ENCODE peak calls at places on chromosomes 16 and 17, in nine cellular contexts. R is right atrium auricular region; Z is substantia nigra; S is fibroblast of the conjunctiva; U is memory B cell; E is OCI-LY7; Q is activated naive CD8-positive, alpha-beta T cell treated with anti-CD3 and anti-CD28 coated beads, Interleukin-2, amount 50 U/mL, for 24 hours; K is germinal center; N is cardiac fibroblast. C is an unnamed sample.

GRCh38 chr16:78893340-78893739 is 707.2 kb downstream of the MAF start:
- DNase-seq in Z (no peak), E (no peak), K (no peak), S (no peak), N (no peak), U (no peak), R (no peak), Q (no peak), C (no peak)

GRCh38 chr17:65559483-65559801 is 2.0 kb downstream of the AXIN2 start:
- DNase-seq in Q (no peak), Z (no peak), S (no peak), N (no peak), K (no peak), E (no peak), R (no peak), U (no peak), C (no peak)

GRCh38 chr16:14240216-14240843 is 169.2 kb downstream of the MRTFB start:
- DNase-seq in E (no peak), Q (no peak), U (no peak), R (no peak), N (peak), K (no peak), S (no peak), Z (no peak), C (no peak)

GRCh38 chr17:73091770-73092517 is 544 bp downstream of the SLC39A11 start:
- DNase-seq in Q (no peak), E (peak), R (no peak), Z (no peak), S (no peak), K (peak), U (no peak), N (peak), C (no peak)

GRCh38 chr17:81165246-81166032 is at the start of gene PVALEF:
- DNase-seq in R (no peak), N (no peak), Q (no peak), K (no peak), Z (peak), U (no peak), S (no peak), E (no peak), C (peak)

GRCh38 chr17:38364741-38365140 is 13.1 kb downstream of the SOCS7 start:
- DNase-seq in K (no peak), E (no peak), Z (no peak), R (no peak), S (no peak), U (no peak), N (no peak), Q (no peak), C (no peak)

GRCh38 chr16:72836985-72837384 is 210.9 kb downstream of the ZFHX3 start:
- DNase-seq in R (no peak), Z (no peak), U (no peak), E (no peak), K (no peak), Q (no peak), N (no peak), S (no peak), C (no peak)

GRCh38 chr17:66126231-66126630 is 65.7 kb downstream of the CEP112 start:
- DNase-seq in K (no peak), Q (no peak), N (peak), S (no peak), R (no peak), Z (no peak), U (no peak), E (no peak), C (no peak)

GRCh38 chr17:10216213-10216982 is 18.0 kb upstream of the GAS7 start:
- DNase-seq in Q (no peak), N (no peak), Z (peak), K (no peak), R (no peak), U (no peak), E (no peak), S (no peak), C (peak)

GRCh38 chr17:41278176-41278955 is 2.9 kb downstream of the KRTAP9-7 start:
- DNase-seq in Z (no peak), S (no peak), E (no peak), U (no peak), K (no peak), Q (no peak), N (no peak), R (no peak), C (no peak)

GRCh38 chr16:88568710-88569613 is 1.2 kb upstream of the ZC3H18 start:
- DNase-seq in N (no peak), Q (no peak), Z (no peak), R (no peak), K (no peak), S (no peak), U (no peak), E (no peak), C (no peak)

GRCh38 chr17:8892338-8892690 is 24.8 kb upstream of the PIK3R6 start:
- DNase-seq in Z (no peak), U (no peak), S (no peak), R (no peak), Q (no peak), N (no peak), E (no peak), K (no peak), C (no peak)

GRCh38 chr17:71084219-71084618 is 914.9 kb downstream of the KCNJ2 start:
- DNase-seq in Z (no peak), R (no peak), Q (peak), S (no peak), E (peak), K (no peak), U (no peak), N (peak), C (no peak)

GRCh38 chr17:47119746-47120520 is 69.2 kb downstream of the CDC27 start:
- DNase-seq in K (no peak), E (no peak), N (no peak), U (no peak), R (no peak), S (no peak), Z (no peak), Q (no peak), C (no peak)

GRCh38 chr17:48262982-48263586 is 155.5 kb downstream of the SNX11 start:
- DNase-seq in N (peak), S (no peak), U (no peak), Z (no peak), R (no peak), Q (no peak), E (peak), K (peak), C (no peak)

GRCh38 chr17:43582426-43582825 is 36.3 kb upstream of the ETV4 start:
- DNase-seq in Q (no peak), U (no peak), E (no peak), Z (no peak), K (no peak), R (no peak), S (no peak), N (no peak), C (no peak)

GRCh38 chr17:44831270-44831770 is 1.2 kb upstream of the GJC1 start:
- DNase-seq in E (no peak), K (no peak), R (no peak), Q (no peak), S (no peak), Z (no peak), N (no peak), U (no peak), C (no peak)

GRCh38 chr17:31745964-31746650 is 112.9 kb downstream of the COPRS start:
- DNase-seq in E (no peak), N (no peak), S (no peak), Z (no peak), U (no peak), K (no peak), Q (no peak), R (no peak), C (peak)

GRCh38 chr16:20306401-20306800 is 20.9 kb downstream of the GP2 start:
- DNase-seq in S (no peak), U (no peak), E (no peak), R (no peak), Q (no peak), K (no peak), Z (no peak), N (no peak), C (no peak)

GRCh38 chr16:81189100-81189664 is 49.3 kb upstream of the BCO1 start:
- DNase-seq in U (no peak), S (peak), K (no peak), R (peak), Q (no peak), Z (peak), N (peak), E (no peak), C (peak)

GRCh38 chr16:17358846-17359245 is 111.9 kb downstream of the XYLT1 start:
- DNase-seq in E (no peak), R (no peak), U (no peak), S (no peak), Q (no peak), N (no peak), Z (no peak), K (no peak), C (no peak)

GRCh38 chr17:13047016-13047415 is 29.2 kb upstream of the ELAC2 start:
- DNase-seq in E (no peak), N (no peak), R (no peak), Z (no peak), K (no peak), U (no peak), S (no peak), Q (no peak), C (no peak)

C was measured in cerebellum.